ENCODE peak calls at places on chromosome 16, in six cellular contexts. N, P, Q, H, M and J are unnamed samples.

GRCh38 chr16:51880776-51881175 is 666.2 kb downstream of the TOX3 start:
- DNase-seq in N (peak), P (no peak), Q (no peak), H (peak), M (no peak), J (peak)

GRCh38 chr16:2946649-2947048 is 17.4 kb upstream of the KREMEN2 start:
- DNase-seq in N (no peak), P (no peak), Q (no peak), H (no peak), M (no peak), J (no peak)

GRCh38 chr16:77812856-77813523 is 24.6 kb downstream of the VAT1L start:
- DNase-seq in N (no peak), P (no peak), Q (no peak), H (no peak), M (no peak), J (no peak)

GRCh38 chr16:2716948-2717347 is 3.1 kb downstream of the PRSS27 start:
- DNase-seq in N (no peak), P (no peak), Q (no peak), H (no peak), M (no peak), J (no peak)

GRCh38 chr16:89018605-89019158 is 41.7 kb upstream of the CBFA2T3 start:
- DNase-seq in N (no peak), P (no peak), Q (no peak), H (no peak), M (no peak), J (no peak)

GRCh38 chr16:83315271-83315670 is 492.5 kb upstream of the HSBP1 start:
- DNase-seq in N (no peak), P (no peak), Q (no peak), H (no peak), M (no peak), J (no peak)

GRCh38 chr16:89821438-89822187 is 5.2 kb upstream of the FANCA start:
- DNase-seq in N (no peak), P (no peak), Q (no peak), H (no peak), M (peak), J (no peak)

GRCh38 chr16:68792465-68793324 is 50.6 kb upstream of the TANGO6 start:
- DNase-seq in N (peak), P (no peak), Q (no peak), H (peak), M (no peak), J (no peak)

GRCh38 chr16:85605051-85605911 is 7.8 kb upstream of the GSE1 start:
- DNase-seq in N (no peak), P (no peak), Q (no peak), H (no peak), M (no peak), J (no peak)

GRCh38 chr16:6483634-6484033 is 849.0 kb upstream of the RBFOX1 start:
- DNase-seq in N (no peak), P (no peak), Q (no peak), H (no peak), M (no peak), J (no peak)